ENCODE peak calls at places on chromosomes 3 and 15, in five cellular contexts. K, X, T, B and J are unnamed samples.

GRCh38 chr3:133283958-133284807 is 115.7 kb upstream of the BFSP2 start:
- DNase-seq in K (no peak), T (no peak), B (no peak), X (peak), J (no peak)

GRCh38 chr3:69294014-69294771 is 91.7 kb downstream of the FRMD4B start:
- DNase-seq in B (peak), K (no peak), X (no peak), T (no peak), J (peak)

GRCh38 chr3:169841171-169841570 is 28.5 kb upstream of the LRRC34 start:
- DNase-seq in B (no peak), K (no peak), T (no peak), X (no peak), J (no peak)

GRCh38 chr15:66130496-66131014 is 123.0 kb downstream of the MEGF11 start:
- DNase-seq in X (no peak), T (no peak), B (no peak), K (no peak), J (no peak)

GRCh38 chr3:30578479-30578878 is 27.9 kb upstream of the TGFBR2 start:
- DNase-seq in X (no peak), K (peak), B (peak), T (no peak), J (peak)

GRCh38 chr15:26260517-26261133 is 397.5 kb upstream of the ATP10A start:
- DNase-seq in T (no peak), B (no peak), X (peak), K (peak), J (peak)

GRCh38 chr3:186976802-186977201 is 46.5 kb downstream of the ST6GAL1 start:
- DNase-seq in B (no peak), T (no peak), X (no peak), K (no peak), J (no peak)

GRCh38 chr3:100269410-100270217 is 8.8 kb downstream of the TBC1D23 start:
- DNase-seq in T (no peak), X (no peak), B (peak), K (peak), J (peak)

GRCh38 chr15:73851679-73852078 is 21.7 kb upstream of the TBC1D21 start:
- DNase-seq in K (peak), T (no peak), X (peak), B (peak), J (no peak)

GRCh38 chr3:99962703-99963102 is 145.0 kb downstream of the CMSS1 start:
- DNase-seq in X (no peak), K (peak), B (no peak), T (no peak), J (peak)

GRCh38 chr3:149080699-149081091 is 5.6 kb downstream of the HLTF start:
- DNase-seq in B (no peak), K (no peak), T (no peak), X (no peak), J (peak)

GRCh38 chr15:78048410-78048946 is 29.0 kb downstream of the TBC1D2B start:
- DNase-seq in B (no peak), T (no peak), X (no peak), K (no peak), J (no peak)

GRCh38 chr3:195247863-195248189 is 23.1 kb downstream of the XXYLT1 start:
- DNase-seq in B (no peak), K (no peak), X (no peak), T (no peak), J (no peak)

GRCh38 chr3:143016321-143016972 is 15.1 kb downstream of the U2SURP start:
- DNase-seq in T (no peak), X (no peak), B (no peak), K (no peak), J (no peak)

GRCh38 chr15:71295242-71296031 is 180.2 kb downstream of the THSD4 start:
- DNase-seq in K (peak), B (peak), X (no peak), T (no peak), J (peak)

GRCh38 chr15:33592864-33593263 is 282.1 kb downstream of the RYR3 start:
- DNase-seq in B (no peak), X (no peak), T (no peak), K (no peak), J (no peak)

GRCh38 chr15:49044761-49045571 is 1.3 kb downstream of the SECISBP2L start:
- DNase-seq in X (no peak), T (no peak), B (no peak), K (no peak), J (no peak)

GRCh38 chr15:52102468-52102867 is 10.1 kb downstream of the BCL2L10 start:
- DNase-seq in T (no peak), X (no peak), K (peak), B (peak), J (no peak)

GRCh38 chr15:84023636-84024035 is 211.9 kb upstream of the GOLGA6L4 start:
- DNase-seq in K (no peak), B (no peak), T (no peak), X (peak), J (no peak)

GRCh38 chr15:51721199-51721960 is 16.1 kb downstream of the LYSMD2 start:
- DNase-seq in B (no peak), K (no peak), X (no peak), T (no peak), J (no peak)

GRCh38 chr3:120561251-120562045 is 34.7 kb upstream of the NDUFB4 start:
- DNase-seq in T (peak), X (peak), B (no peak), K (peak), J (no peak)